ENCODE peak calls at places on chromosomes 7 and 10, in seven cellular contexts. One of them, this sample, is unnamed.

GRCh38 chr10:64486149-64486548 is 964.9 kb downstream of the REEP3 start:
- DNase-seq in Kasumi-1: no peak
- DNase-seq in stimulated activated CD4-positive, alpha-beta T cell treated with anti-CD3 and anti-CD28 coated beads, Interleukin-15, amount 100 ng/mL, for 1 hour: no peak
- DNase-seq in activated CD8-positive, alpha-beta memory T cell treated with anti-CD3 and anti-CD28 coated beads, Interleukin-2, amount 50 U/mL, for 4 hours: no peak
- DNase-seq in lower lobe of right lung: no peak
- DNase-seq in HCEC 1CT: no peak
- DNase-seq in AG09319: no peak
- DNase-seq in this sample: no peak

GRCh38 chr7:86643478-86644281 is at the start of gene GRM3:
- DNase-seq in Kasumi-1: no peak
- DNase-seq in stimulated activated CD4-positive, alpha-beta T cell treated with anti-CD3 and anti-CD28 coated beads, Interleukin-15, amount 100 ng/mL, for 1 hour: no peak
- DNase-seq in activated CD8-positive, alpha-beta memory T cell treated with anti-CD3 and anti-CD28 coated beads, Interleukin-2, amount 50 U/mL, for 4 hours: no peak
- DNase-seq in lower lobe of right lung: peak
- DNase-seq in HCEC 1CT: no peak
- DNase-seq in AG09319: no peak
- DNase-seq in this sample: peak

GRCh38 chr7:31466036-31466435 is 47.9 kb upstream of the ITPRID1 start:
- DNase-seq in Kasumi-1: no peak
- DNase-seq in stimulated activated CD4-positive, alpha-beta T cell treated with anti-CD3 and anti-CD28 coated beads, Interleukin-15, amount 100 ng/mL, for 1 hour: no peak
- DNase-seq in activated CD8-positive, alpha-beta memory T cell treated with anti-CD3 and anti-CD28 coated beads, Interleukin-2, amount 50 U/mL, for 4 hours: no peak
- DNase-seq in lower lobe of right lung: no peak
- DNase-seq in HCEC 1CT: no peak
- DNase-seq in AG09319: no peak
- DNase-seq in this sample: no peak

GRCh38 chr7:44163591-44163990 is 22.5 kb upstream of the MYL7 start:
- DNase-seq in Kasumi-1: no peak
- DNase-seq in stimulated activated CD4-positive, alpha-beta T cell treated with anti-CD3 and anti-CD28 coated beads, Interleukin-15, amount 100 ng/mL, for 1 hour: no peak
- DNase-seq in activated CD8-positive, alpha-beta memory T cell treated with anti-CD3 and anti-CD28 coated beads, Interleukin-2, amount 50 U/mL, for 4 hours: no peak
- DNase-seq in lower lobe of right lung: no peak
- DNase-seq in HCEC 1CT: peak
- DNase-seq in AG09319: peak
- DNase-seq in this sample: no peak

GRCh38 chr10:102153093-102153620 is 968 bp downstream of the NOLC1 start:
- DNase-seq in Kasumi-1: no peak
- DNase-seq in stimulated activated CD4-positive, alpha-beta T cell treated with anti-CD3 and anti-CD28 coated beads, Interleukin-15, amount 100 ng/mL, for 1 hour: no peak
- DNase-seq in activated CD8-positive, alpha-beta memory T cell treated with anti-CD3 and anti-CD28 coated beads, Interleukin-2, amount 50 U/mL, for 4 hours: no peak
- DNase-seq in lower lobe of right lung: no peak
- DNase-seq in HCEC 1CT: no peak
- DNase-seq in AG09319: no peak
- DNase-seq in this sample: no peak

GRCh38 chr10:117360994-117361667 is 14.1 kb downstream of the PDZD8 start:
- DNase-seq in Kasumi-1: no peak
- DNase-seq in stimulated activated CD4-positive, alpha-beta T cell treated with anti-CD3 and anti-CD28 coated beads, Interleukin-15, amount 100 ng/mL, for 1 hour: no peak
- DNase-seq in activated CD8-positive, alpha-beta memory T cell treated with anti-CD3 and anti-CD28 coated beads, Interleukin-2, amount 50 U/mL, for 4 hours: no peak
- DNase-seq in lower lobe of right lung: no peak
- DNase-seq in HCEC 1CT: peak
- DNase-seq in AG09319: no peak
- DNase-seq in this sample: no peak

GRCh38 chr10:75497997-75498797 is 66.8 kb downstream of the LRMDA start:
- DNase-seq in Kasumi-1: no peak
- DNase-seq in stimulated activated CD4-positive, alpha-beta T cell treated with anti-CD3 and anti-CD28 coated beads, Interleukin-15, amount 100 ng/mL, for 1 hour: no peak
- DNase-seq in activated CD8-positive, alpha-beta memory T cell treated with anti-CD3 and anti-CD28 coated beads, Interleukin-2, amount 50 U/mL, for 4 hours: no peak
- DNase-seq in lower lobe of right lung: no peak
- DNase-seq in HCEC 1CT: peak
- DNase-seq in AG09319: peak
- DNase-seq in this sample: no peak

GRCh38 chr10:79397575-79398303 is 47.7 kb downstream of the ZCCHC24 start:
- DNase-seq in Kasumi-1: no peak
- DNase-seq in stimulated activated CD4-positive, alpha-beta T cell treated with anti-CD3 and anti-CD28 coated beads, Interleukin-15, amount 100 ng/mL, for 1 hour: no peak
- DNase-seq in activated CD8-positive, alpha-beta memory T cell treated with anti-CD3 and anti-CD28 coated beads, Interleukin-2, amount 50 U/mL, for 4 hours: no peak
- DNase-seq in lower lobe of right lung: no peak
- DNase-seq in HCEC 1CT: no peak
- DNase-seq in AG09319: no peak
- DNase-seq in this sample: no peak

GRCh38 chr7:17830206-17830605 is 110.1 kb downstream of the SNX13 start:
- DNase-seq in Kasumi-1: no peak
- DNase-seq in stimulated activated CD4-positive, alpha-beta T cell treated with anti-CD3 and anti-CD28 coated beads, Interleukin-15, amount 100 ng/mL, for 1 hour: no peak
- DNase-seq in activated CD8-positive, alpha-beta memory T cell treated with anti-CD3 and anti-CD28 coated beads, Interleukin-2, amount 50 U/mL, for 4 hours: no peak
- DNase-seq in lower lobe of right lung: no peak
- DNase-seq in HCEC 1CT: peak
- DNase-seq in AG09319: peak
- DNase-seq in this sample: no peak

GRCh38 chr7:7014827-7015610 is 167.3 kb upstream of the C1GALT1 start:
- DNase-seq in Kasumi-1: no peak
- DNase-seq in stimulated activated CD4-positive, alpha-beta T cell treated with anti-CD3 and anti-CD28 coated beads, Interleukin-15, amount 100 ng/mL, for 1 hour: no peak
- DNase-seq in activated CD8-positive, alpha-beta memory T cell treated with anti-CD3 and anti-CD28 coated beads, Interleukin-2, amount 50 U/mL, for 4 hours: no peak
- DNase-seq in lower lobe of right lung: no peak
- DNase-seq in HCEC 1CT: no peak
- DNase-seq in AG09319: no peak
- DNase-seq in this sample: no peak

GRCh38 chr10:88881335-88881734 is 1.3 kb downstream of the STAMBPL1 start:
- DNase-seq in Kasumi-1: no peak
- DNase-seq in stimulated activated CD4-positive, alpha-beta T cell treated with anti-CD3 and anti-CD28 coated beads, Interleukin-15, amount 100 ng/mL, for 1 hour: no peak
- DNase-seq in activated CD8-positive, alpha-beta memory T cell treated with anti-CD3 and anti-CD28 coated beads, Interleukin-2, amount 50 U/mL, for 4 hours: no peak
- DNase-seq in lower lobe of right lung: no peak
- DNase-seq in HCEC 1CT: no peak
- DNase-seq in AG09319: no peak
- DNase-seq in this sample: no peak

GRCh38 chr7:41478187-41478586 is 224.7 kb downstream of the INHBA start:
- DNase-seq in Kasumi-1: no peak
- DNase-seq in stimulated activated CD4-positive, alpha-beta T cell treated with anti-CD3 and anti-CD28 coated beads, Interleukin-15, amount 100 ng/mL, for 1 hour: no peak
- DNase-seq in activated CD8-positive, alpha-beta memory T cell treated with anti-CD3 and anti-CD28 coated beads, Interleukin-2, amount 50 U/mL, for 4 hours: no peak
- DNase-seq in lower lobe of right lung: no peak
- DNase-seq in HCEC 1CT: no peak
- DNase-seq in AG09319: peak
- DNase-seq in this sample: no peak

GRCh38 chr10:76333801-76334200 is 902.4 kb downstream of the LRMDA start:
- DNase-seq in Kasumi-1: no peak
- DNase-seq in stimulated activated CD4-positive, alpha-beta T cell treated with anti-CD3 and anti-CD28 coated beads, Interleukin-15, amount 100 ng/mL, for 1 hour: no peak
- DNase-seq in activated CD8-positive, alpha-beta memory T cell treated with anti-CD3 and anti-CD28 coated beads, Interleukin-2, amount 50 U/mL, for 4 hours: no peak
- DNase-seq in lower lobe of right lung: no peak
- DNase-seq in HCEC 1CT: no peak
- DNase-seq in AG09319: no peak
- DNase-seq in this sample: no peak

GRCh38 chr10:118246340-118247247 is 95.5 kb downstream of the FAM204A start:
- DNase-seq in Kasumi-1: no peak
- DNase-seq in stimulated activated CD4-positive, alpha-beta T cell treated with anti-CD3 and anti-CD28 coated beads, Interleukin-15, amount 100 ng/mL, for 1 hour: no peak
- DNase-seq in activated CD8-positive, alpha-beta memory T cell treated with anti-CD3 and anti-CD28 coated beads, Interleukin-2, amount 50 U/mL, for 4 hours: no peak
- DNase-seq in lower lobe of right lung: no peak
- DNase-seq in HCEC 1CT: no peak
- DNase-seq in AG09319: no peak
- DNase-seq in this sample: no peak

GRCh38 chr7:107596881-107597581 is 17.0 kb downstream of the BCAP29 start:
- DNase-seq in Kasumi-1: no peak
- DNase-seq in stimulated activated CD4-positive, alpha-beta T cell treated with anti-CD3 and anti-CD28 coated beads, Interleukin-15, amount 100 ng/mL, for 1 hour: no peak
- DNase-seq in activated CD8-positive, alpha-beta memory T cell treated with anti-CD3 and anti-CD28 coated beads, Interleukin-2, amount 50 U/mL, for 4 hours: no peak
- DNase-seq in lower lobe of right lung: no peak
- DNase-seq in HCEC 1CT: peak
- DNase-seq in AG09319: no peak
- DNase-seq in this sample: no peak